ENCODE peak calls at places on chromosome 15, in seven cellular contexts. D is IMR-90, E is lung, M is HepG2, H is hepatocyte, J is GM12878, Z is psoas muscle. Q is an unnamed sample.

GRCh38 chr15:43329222-43329959 is 982 bp downstream of the LCMT2 start:
- DNase-seq in D (peak; percentile 37), E (peak; percentile 29), M (no peak), H (no peak), J (no peak), Z (no peak), Q (no peak)

GRCh38 chr15:43872416-43873020 is 45.7 kb downstream of the WDR76 start:
- DNase-seq in D (peak; percentile 83), E (no peak), M (peak; percentile 57), H (peak; percentile 88), J (peak; percentile 4), Z (no peak), Q (no peak)

GRCh38 chr15:39235084-39235795 is 345.6 kb upstream of the THBS1 start:
- DNase-seq in D (peak; percentile 75), E (no peak), M (no peak), H (no peak), J (no peak), Z (no peak), Q (no peak)

GRCh38 chr15:57785039-57785438 is 78.5 kb downstream of the POLR2M start:
- DNase-seq in D (no peak), E (no peak), M (no peak), H (no peak), J (no peak), Z (no peak), Q (no peak)

GRCh38 chr15:27486036-27486435 is 515.1 kb downstream of the GABRG3 start:
- DNase-seq in D (no peak), E (no peak), M (no peak), H (no peak), J (no peak), Z (no peak), Q (no peak)

GRCh38 chr15:96345560-96346389 is 15.3 kb downstream of the NR2F2 start:
- DNase-seq in D (peak; percentile 83), E (peak; percentile 68), M (peak; percentile 47), H (peak; percentile 78), J (no peak), Z (peak; percentile 78), Q (peak; percentile 77)

GRCh38 chr15:47717036-47717611 is at the start of gene SEMA6D:
- DNase-seq in D (peak; percentile 85), E (peak; percentile 47), M (peak; percentile 4), H (peak; percentile 84), J (no peak), Z (peak; percentile 76), Q (peak; percentile 75)

GRCh38 chr15:58604455-58604923 is 145.0 kb downstream of the ADAM10 start:
- DNase-seq in D (no peak), E (no peak), M (peak; percentile 46), H (peak; percentile 41), J (no peak), Z (no peak), Q (no peak)

GRCh38 chr15:49063402-49064280 is 17.4 kb upstream of the SECISBP2L start:
- DNase-seq in D (no peak), E (peak; percentile 31), M (no peak), H (no peak), J (no peak), Z (no peak), Q (no peak)

GRCh38 chr15:80584561-80584964 is 110.5 kb upstream of the ABHD17C start:
- DNase-seq in D (no peak), E (no peak), M (peak; percentile 27), H (no peak), J (no peak), Z (no peak), Q (no peak)

GRCh38 chr15:101194246-101195138 is 57.4 kb downstream of the CHSY1 start:
- DNase-seq in D (no peak), E (no peak), M (no peak), H (no peak), J (no peak), Z (no peak), Q (no peak)
- H3K27ac ChIP-seq in D (no peak overlapping the region), E (no peak overlapping the region), M (no peak overlapping the region), H (no peak overlapping the region), J (no peak overlapping the region), Z (peak overlapping the region; percentile 31), Q (peak overlapping the region; percentile 87)

DNA sequence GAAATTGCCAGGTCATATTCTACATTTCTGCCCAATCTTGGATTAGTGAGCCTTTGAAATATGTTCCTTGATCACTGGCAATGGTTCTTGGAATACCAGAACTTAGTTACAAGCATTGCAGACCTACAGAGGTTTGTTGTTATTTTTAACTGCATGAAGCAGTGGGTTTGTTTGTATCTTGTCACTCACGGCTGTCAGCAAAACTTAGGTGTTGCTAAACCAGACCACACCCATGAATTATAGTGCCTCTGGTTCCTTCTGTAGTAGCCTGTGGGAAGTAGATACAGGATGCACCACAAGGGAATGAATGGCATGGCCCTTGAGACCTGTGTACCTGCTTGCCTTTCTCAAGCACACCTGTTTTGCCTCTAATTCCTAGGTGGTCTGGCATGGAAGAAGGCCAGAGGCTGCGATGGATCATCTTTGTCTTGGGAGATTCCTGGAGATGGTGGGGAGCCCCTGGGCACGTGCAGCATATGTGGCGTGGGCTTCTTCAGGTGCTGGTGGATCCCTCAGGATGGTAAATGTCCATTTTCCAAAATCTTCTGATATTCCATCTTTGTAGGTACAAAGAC is 138.8 kb downstream of the SNRPN start:
- DNase-seq in D (no peak), E (no peak), M (no peak), H (no peak), J (no peak), Z (no peak), Q (no peak)
- H3K9me3 ChIP-seq in D (peaks cover 37% of the 10 kb centered on the region), E (peaks cover 7% of the 10 kb centered on the region), M (peaks cover 75% of the 10 kb centered on the region), H (peaks cover 3% of the 10 kb centered on the region), J (peaks cover 5% of the 10 kb centered on the region), Z (peaks cover 66% of the 10 kb centered on the region), Q (peaks cover 100% of the 10 kb centered on the region)

GRCh38 chr15:92831459-92832229 is 68.5 kb upstream of the CHD2 start:
- DNase-seq in D (peak; percentile 95), E (peak; percentile 92), M (peak; percentile 98), H (peak; percentile 96), J (peak; percentile 98), Z (peak; percentile 89), Q (peak; percentile 94)
- TF ChIP-seq CTCF in D (no peak), E (no peak), M (peak; percentile 31), H (no peak), J (no peak), Z (peak; percentile 7), Q (peak; percentile 23)

DNA sequence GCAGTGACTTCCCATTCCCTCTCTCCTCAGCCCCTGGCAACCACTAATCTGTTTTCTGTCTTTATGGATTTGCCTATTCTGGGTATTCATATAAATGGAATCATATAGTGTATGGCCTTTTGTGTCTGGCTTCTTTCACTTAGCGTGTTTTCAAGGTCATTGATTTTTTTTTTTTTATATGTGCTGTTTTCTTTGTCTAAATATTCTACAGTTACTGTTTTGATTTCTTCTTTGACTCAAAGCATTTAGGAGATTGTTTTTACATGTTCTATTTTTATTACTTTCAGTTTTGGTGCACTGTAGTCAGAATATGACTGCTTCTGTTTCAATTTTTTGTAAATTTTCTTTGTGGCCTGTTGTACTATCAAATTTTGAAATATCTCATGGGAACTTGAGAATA is 71.9 kb upstream of the RNU6-1 start:
- DNase-seq in D (no peak), E (no peak), M (no peak), H (no peak), J (peak; percentile 30), Z (no peak), Q (no peak)
- H3K27ac ChIP-seq in D (no peak overlapping the region), E (no peak overlapping the region), M (no peak overlapping the region), H (no peak overlapping the region), J (peak overlapping the region; percentile 71), Z (no peak overlapping the region), Q (peak overlapping the region; percentile 41)

DNA sequence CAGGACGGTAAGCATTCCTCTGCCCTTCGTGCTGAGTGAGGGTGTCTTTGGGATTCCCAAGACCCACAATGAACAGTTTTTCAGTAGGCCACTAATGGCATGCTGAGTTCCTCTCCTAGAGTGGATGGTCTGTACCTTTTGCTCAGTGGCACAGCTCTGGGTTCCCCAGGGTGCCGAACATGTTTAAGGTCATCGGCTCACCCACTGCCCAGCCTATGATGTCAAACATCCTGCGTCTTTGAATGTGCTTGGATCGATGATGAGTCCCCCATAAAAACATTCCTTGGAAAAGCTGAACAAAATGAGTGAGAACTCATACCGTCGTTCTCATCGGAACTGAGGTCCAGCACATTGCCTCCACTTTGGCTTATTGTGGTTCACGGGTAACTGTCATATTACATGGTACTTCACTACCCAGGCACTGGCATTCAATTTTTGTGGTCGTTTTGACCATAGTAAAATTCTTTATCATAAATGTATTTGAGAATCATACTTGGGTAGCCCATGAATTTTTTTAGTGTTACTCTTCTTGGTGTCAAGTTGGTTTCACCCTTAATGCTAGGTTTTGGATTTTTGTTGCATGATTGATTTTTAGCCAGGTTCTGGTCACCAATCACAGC is 118.2 kb downstream of the SNRPN start:
- DNase-seq in D (no peak), E (no peak), M (no peak), H (no peak), J (no peak), Z (no peak), Q (no peak)
- H3K9me3 ChIP-seq in D (peaks cover 100% of the 10 kb centered on the region), E (peaks cover 63% of the 10 kb centered on the region), M (peaks cover 100% of the 10 kb centered on the region), H (peaks cover 60% of the 10 kb centered on the region), J (peaks cover 63% of the 10 kb centered on the region), Z (peaks cover 99% of the 10 kb centered on the region), Q (peaks cover 100% of the 10 kb centered on the region)

GRCh38 chr15:74784854-74785715 is 3.2 kb downstream of the CSK start:
- DNase-seq in D (no peak), E (no peak), M (no peak), H (no peak), J (no peak), Z (no peak), Q (no peak)

GRCh38 chr15:74785716-74786032 is 3.8 kb downstream of the CSK start:
- DNase-seq in D (no peak), E (no peak), M (no peak), H (no peak), J (no peak), Z (no peak), Q (no peak)

GRCh38 chr15:74783072-74783807 is 1.4 kb downstream of the CSK start:
- DNase-seq in D (peak; percentile 36), E (no peak), M (no peak), H (peak; percentile 51), J (no peak), Z (no peak), Q (no peak)

GRCh38 chr15:74783808-74784175 is 1.9 kb downstream of the CSK start:
- DNase-seq in D (no peak), E (no peak), M (no peak), H (no peak), J (no peak), Z (no peak), Q (no peak)

GRCh38 chr15:74784426-74784825 is 2.5 kb downstream of the CSK start:
- DNase-seq in D (no peak), E (no peak), M (no peak), H (no peak), J (no peak), Z (no peak), Q (no peak)
- TF ChIP-seq CTCF in D (no peak), E (no peak), M (no peak), H (no peak), J (no peak), Z (no peak), Q (no peak)

DNA sequence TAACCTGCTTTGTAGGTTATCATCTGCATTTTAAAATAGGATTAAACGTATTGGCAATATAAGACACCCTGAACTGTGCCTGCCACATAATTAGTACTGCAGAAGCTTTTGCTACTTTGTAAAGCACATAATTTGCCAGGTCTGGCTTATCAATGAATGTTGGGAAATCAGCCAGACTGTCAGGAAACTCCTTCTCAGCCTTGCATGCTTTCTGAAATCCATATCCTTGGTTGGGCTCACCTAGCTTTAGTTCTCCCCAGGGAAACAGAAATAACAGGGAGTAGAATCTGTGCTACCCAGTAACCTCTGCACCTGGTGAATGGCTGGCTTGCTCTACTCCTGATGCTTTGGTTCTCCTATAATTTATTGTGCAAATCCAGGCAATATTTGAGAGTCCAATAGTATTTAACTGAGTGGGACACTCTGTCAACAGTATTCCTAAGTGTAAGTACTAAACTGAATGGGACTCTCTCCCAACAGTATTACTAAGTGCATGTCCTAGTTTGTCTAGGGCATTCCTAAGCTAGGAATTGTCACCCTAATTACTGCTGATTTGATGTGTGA is 354.5 kb downstream of the WDR72 start:
- DNase-seq in D (no peak), E (no peak), M (no peak), H (no peak), J (no peak), Z (no peak), Q (no peak)
- H3K27ac ChIP-seq in D (no peak overlapping the region), E (no peak overlapping the region), M (no peak overlapping the region), H (no peak overlapping the region), J (no peak overlapping the region), Z (no peak overlapping the region), Q (no peak overlapping the region)